ENCODE peak calls at places on chromosomes 4 and X, in six cellular contexts. A is ascending aorta, L is fibroblast of mammary gland, D is cardiac muscle cell, C is endothelial cell, K is WTC11. X is an unnamed sample.

GRCh38 chr4:185534850-185535761 is at the start of gene PDLIM3:
- DNase-seq in K (peak), A (no peak), L (no peak), D (peak), C (peak), X (peak)

GRCh38 chr4:83342476-83342875 is 7.8 kb upstream of the HPSE start:
- DNase-seq in L (peak), C (no peak), D (no peak), A (no peak), K (no peak), X (no peak)

GRCh38 chr4:125321709-125322362 is 7.1 kb downstream of the FAT4 start:
- DNase-seq in C (no peak), K (no peak), A (no peak), L (peak), D (no peak), X (peak)

GRCh38 chr4:5715357-5715756 is 4.4 kb downstream of the EVC start:
- DNase-seq in L (no peak), A (no peak), K (no peak), C (no peak), D (no peak), X (no peak)

GRCh38 chr4:58050439-58050838 is 940.3 kb upstream of the IGFBP7 start:
- DNase-seq in A (no peak), L (no peak), K (no peak), C (no peak), D (peak), X (no peak)

GRCh38 chr4:82138376-82138775 is 235.4 kb downstream of the HNRNPD start:
- DNase-seq in C (no peak), L (peak), K (no peak), A (no peak), D (no peak), X (no peak)

GRCh38 chrX:66914082-66914481 is 275.2 kb upstream of the EDA2R start:
- DNase-seq in K (no peak), L (peak), A (no peak), C (no peak), D (no peak), X (no peak)

GRCh38 chrX:138925330-138925729 is 213.8 kb upstream of the FGF13 start:
- DNase-seq in C (no peak), L (peak), A (no peak), D (no peak), K (no peak), X (peak)

GRCh38 chr4:108454227-108454626 is 166.1 kb upstream of the RPL34 start:
- DNase-seq in C (no peak), L (no peak), K (no peak), A (no peak), D (no peak), X (peak)

GRCh38 chrX:17737707-17738001 is 361 bp downstream of the SCML1 start:
- DNase-seq in D (no peak), C (no peak), L (no peak), A (no peak), K (no peak), X (peak)

GRCh38 chr4:6087669-6088068 is 69.4 kb upstream of the C4orf50 start:
- DNase-seq in D (peak), C (peak), A (no peak), K (peak), L (peak), X (no peak)

GRCh38 chr4:8709050-8709728 is 116.6 kb downstream of the CPZ start:
- DNase-seq in A (no peak), L (no peak), C (no peak), D (no peak), K (no peak), X (no peak)

DNA sequence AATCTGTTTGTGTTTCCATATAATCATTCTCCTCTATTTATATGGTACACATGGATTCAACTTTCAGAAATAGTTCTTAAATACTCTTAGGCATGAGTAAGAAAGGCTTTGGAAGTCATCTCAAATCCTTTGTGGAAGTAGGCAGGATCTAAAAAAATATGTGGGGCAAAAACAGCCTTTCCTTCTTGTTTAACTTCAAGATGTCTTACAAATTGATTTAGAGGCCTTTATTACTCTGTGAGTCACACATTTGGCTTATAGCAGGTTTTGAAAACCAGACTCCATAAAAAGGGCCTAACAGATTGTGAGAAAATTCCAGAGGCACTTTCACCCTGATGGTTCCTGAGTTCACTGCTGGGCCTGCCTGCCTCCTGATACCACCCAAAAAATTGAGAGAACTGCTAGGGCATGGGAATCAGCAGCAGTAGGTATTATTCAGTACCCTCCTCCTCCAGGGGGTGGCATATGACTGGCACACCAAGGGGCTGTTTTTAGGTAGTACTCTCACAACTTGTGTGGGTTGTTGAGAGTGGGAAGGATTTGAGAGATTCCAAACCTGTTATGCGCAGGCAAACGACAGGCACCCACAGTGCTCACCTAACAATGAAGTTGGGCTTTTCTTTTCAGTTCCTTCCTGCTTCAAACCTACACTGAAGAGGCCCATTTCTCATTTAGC is 162.7 kb upstream of the MBNL3 start:
- DNase-seq in C (no peak), L (peak), K (peak), D (no peak), A (no peak), X (peak)
- TF ChIP-seq CTCF in C (no peak), L (peak), K (no peak), D (no peak), A (no peak), X (no peak)

GRCh38 chrX:40314070-40314469 is 216.3 kb upstream of the BCOR start:
- DNase-seq in A (no peak), D (peak), K (peak), L (no peak), C (no peak), X (no peak)
- TF ChIP-seq CTCF in A (no peak), D (peak), K (no peak), L (no peak), C (no peak), X (no peak)

GRCh38 chrX:80246273-80246672 is 174.0 kb upstream of the TENT5D start:
- DNase-seq in D (no peak), C (no peak), L (peak), A (no peak), K (no peak), X (no peak)
- TF ChIP-seq CTCF in D (no peak), C (no peak), L (no peak), A (no peak), K (no peak), X (no peak)

GRCh38 chr4:139301821-139302611 is at the start of gene NDUFC1:
- DNase-seq in C (peak), A (no peak), D (peak), K (peak), L (peak), X (peak)
- TF ChIP-seq CTCF in C (no peak), A (peak), D (peak), K (no peak), L (peak), X (peak)

X was measured in astrocyte of the spinal cord.